ENCODE peak calls at places on chromosomes 4 and X, in four cellular contexts. R is effector memory CD4-positive, alpha-beta T cell; G is upper lobe of left lung; K is left ventricle myocardium inferior. V is an unnamed sample.
A peak's percentile ranks its signal among the peaks of the same experiment; 100 is the strongest.

GRCh38 chrX:72255445-72255844 is 16.6 kb upstream of the ERCC6L start:
- DNase-seq in G (peak; percentile 87), R (no peak), K (no peak), V (peak; percentile 67)

GRCh38 chr4:15883611-15884243 is 54.8 kb downstream of the FGFBP1 start:
- DNase-seq in R (no peak), G (no peak), K (no peak), V (no peak)

GRCh38 chr4:48642421-48643144 is 137.5 kb downstream of the FRYL start:
- DNase-seq in R (no peak), K (no peak), G (no peak), V (no peak)

GRCh38 chrX:81261576-81261975 is 59.7 kb downstream of the SH3BGRL start:
- DNase-seq in R (no peak), G (no peak), K (no peak), V (no peak)

GRCh38 chrX:129427267-129427666 is 96.0 kb downstream of the SMARCA1 start:
- DNase-seq in K (no peak), R (no peak), G (no peak), V (no peak)

GRCh38 chr4:74934016-74934821 is 1.3 kb downstream of the PARM1 start:
- DNase-seq in K (peak; percentile 21), R (no peak), G (peak; percentile 58), V (peak; percentile 79)

GRCh38 chr4:147480502-147480890 is 401 bp upstream of the EDNRA start:
- DNase-seq in R (no peak), K (no peak), G (no peak), V (no peak)

GRCh38 chrX:68631331-68631730 is 16.1 kb upstream of the STARD8 start:
- DNase-seq in R (no peak), K (no peak), G (no peak), V (no peak)

GRCh38 chrX:12308420-12308819 is 170.1 kb downstream of the FRMPD4 start:
- DNase-seq in R (no peak), K (peak; percentile 12), G (no peak), V (no peak)

GRCh38 chr4:147034372-147034771 is 88.7 kb upstream of the TTC29 start:
- DNase-seq in R (no peak), G (no peak), K (no peak), V (no peak)

GRCh38 chr4:80307774-80308465 is 27.6 kb upstream of the CFAP299 start:
- DNase-seq in R (no peak), G (no peak), K (no peak), V (no peak)

GRCh38 chr4:3473943-3474335 is 10.8 kb downstream of the DOK7 start:
- DNase-seq in K (no peak), R (no peak), G (peak; percentile 33), V (no peak)

GRCh38 chr4:40514409-40515025 is 115.1 kb downstream of the RBM47 start:
- DNase-seq in K (no peak), G (no peak), R (no peak), V (no peak)
- H3K4me3 ChIP-seq in K (no peak overlapping the region), G (peak overlapping the region; percentile 31), R (no peak overlapping the region), V (peak overlapping the region; percentile 48)

DNA sequence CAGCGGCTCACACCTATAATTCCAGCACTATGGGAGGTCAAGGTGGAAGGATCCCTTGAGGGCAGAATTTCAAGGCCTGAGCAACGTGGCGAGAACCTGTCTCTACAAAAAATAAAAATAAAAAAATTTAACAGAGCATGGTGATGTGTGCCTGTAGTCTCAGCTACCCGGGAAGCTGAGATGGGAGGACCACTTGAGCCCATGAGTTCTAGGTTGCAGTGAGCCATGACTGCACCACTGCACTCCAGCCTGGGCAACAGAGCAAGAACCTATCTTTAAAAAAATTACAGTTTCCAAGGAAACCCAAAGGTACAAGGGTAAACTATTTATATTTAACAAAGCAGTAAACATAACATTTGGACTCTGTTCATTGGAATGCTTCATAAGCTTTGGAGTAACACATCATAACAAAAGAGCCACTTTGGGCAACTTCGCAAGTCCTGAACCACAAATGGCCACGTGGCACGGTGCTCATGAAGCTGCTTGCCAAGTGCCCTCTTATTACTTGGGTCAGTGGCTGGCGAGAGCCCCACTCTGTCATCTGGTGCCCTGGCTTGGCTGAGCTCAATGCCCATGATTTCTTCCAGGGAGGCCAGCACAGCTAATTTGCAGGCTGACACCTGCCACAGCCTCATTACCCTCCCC is 165.6 kb downstream of the SH3KBP1 start:
- DNase-seq in G (no peak), R (no peak), K (peak; percentile 16), V (peak; percentile 50)
- H3K4me1 ChIP-seq in G (no peaks in the 10 kb centered on the region), R (peaks cover 10% of the 10 kb centered on the region), K (peaks cover 7% of the 10 kb centered on the region), V (peaks cover 5% of the 10 kb centered on the region)

GRCh38 chr4:100189820-100190642 is at the start of gene DDIT4L:
- DNase-seq in G (peak; percentile 87), R (no peak), K (peak; percentile 23), V (peak; percentile 53)
- H3K27ac ChIP-seq in G (no peak within 1 kb of the TSS), R (no peak within 1 kb of the TSS), K (no peak within 1 kb of the TSS), V (no peak within 1 kb of the TSS)

DNA sequence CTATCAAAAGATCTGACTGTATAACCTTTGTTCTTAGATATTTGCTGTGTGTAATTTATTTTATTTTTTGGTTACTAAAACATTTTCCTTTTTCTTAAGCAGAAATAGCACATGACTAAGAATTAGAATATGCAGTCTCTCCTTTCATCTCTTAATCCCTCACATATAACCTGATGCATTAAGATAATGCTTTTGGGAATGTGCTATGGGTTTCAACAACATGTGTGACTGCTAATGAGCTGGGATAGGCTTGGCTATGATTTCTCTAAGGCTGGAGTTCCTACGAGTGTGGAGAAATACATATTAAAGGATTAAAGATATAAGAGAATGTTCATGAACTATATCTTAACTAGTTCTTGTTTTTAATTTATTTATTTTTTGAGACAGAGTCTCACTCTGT is 41.6 kb downstream of the SHROOM3 start:
- DNase-seq in G (no peak), R (no peak), K (no peak), V (no peak)
- H3K4me3 ChIP-seq in G (no peak overlapping the region), R (no peak overlapping the region), K (no peak overlapping the region), V (no peak overlapping the region)

GRCh38 chr4:184284742-184285141 is 67.1 kb upstream of the ENPP6 start:
- DNase-seq in G (no peak), R (no peak), K (no peak), V (no peak)
- H3K4me1 ChIP-seq in G (peaks cover 41% of the 10 kb centered on the region), R (peaks cover 23% of the 10 kb centered on the region), K (peaks cover 35% of the 10 kb centered on the region), V (peaks cover 53% of the 10 kb centered on the region)

GRCh38 chrX:128106630-128107029 is 54.4 kb upstream of the ACTRT1 start:
- DNase-seq in G (no peak), R (no peak), K (no peak), V (no peak)
- H3K27ac ChIP-seq in G (no peak overlapping the region), R (no peak overlapping the region), K (no peak overlapping the region), V (no peak overlapping the region)

GRCh38 chr4:56907009-56907408 is 691 bp upstream of the REST start:
- DNase-seq in K (no peak), G (no peak), R (peak; percentile 2), V (no peak)
- H3K4me3 ChIP-seq in K (peak overlapping the region; percentile 91), G (peak overlapping the region; percentile 71), R (peak overlapping the region; percentile 67), V (peak overlapping the region; percentile 97)

DNA sequence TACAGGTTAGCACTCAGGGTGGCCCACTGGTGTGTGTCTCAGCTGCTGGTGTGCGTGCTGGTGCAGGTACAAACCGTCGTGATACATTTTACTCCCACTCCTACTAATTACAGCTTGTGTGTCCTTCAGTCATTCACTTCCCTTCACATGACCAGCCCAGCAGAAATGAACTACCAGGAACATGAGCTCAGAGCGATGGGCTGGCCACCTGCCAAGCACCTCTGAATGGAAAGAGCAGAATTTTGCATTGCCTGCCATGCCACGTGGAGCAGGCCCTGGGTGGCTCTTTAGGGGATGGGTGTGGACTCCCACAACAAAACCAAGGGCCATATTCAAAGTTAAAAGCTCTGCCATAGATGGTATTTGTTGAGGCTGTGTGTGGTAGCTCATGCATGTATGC is 58.9 kb upstream of the PGM2 start:
- DNase-seq in G (no peak), R (no peak), K (peak; percentile 66), V (peak; percentile 87)
- H3K4me1 ChIP-seq in G (peaks cover 13% of the 10 kb centered on the region), R (no peaks in the 10 kb centered on the region), K (peaks cover 4% of the 10 kb centered on the region), V (peaks cover 16% of the 10 kb centered on the region)